ENCODE peak calls at places on chromosomes 5 and 9, in five cellular contexts. One of them, this sample, is unnamed.

GRCh38 chr5:174204914-174205313 is 159.4 kb downstream of the NSG2 start:
- DNase-seq in Daoy: no peak
- DNase-seq in central memory CD4-positive, alpha-beta T cell: no peak
- DNase-seq in stimulated activated CD8-positive, alpha-beta memory T cell treated with anti-CD3 and anti-CD28 coated beads, Interleukin-4, amount 100 ng/mL, for 48 hours: no peak
- DNase-seq in HTR-8/SVneo: no peak
- DNase-seq in this sample: no peak

GRCh38 chr5:61665939-61666621 is 334.0 kb downstream of the ZSWIM6 start:
- DNase-seq in Daoy: no peak
- DNase-seq in central memory CD4-positive, alpha-beta T cell: no peak
- DNase-seq in stimulated activated CD8-positive, alpha-beta memory T cell treated with anti-CD3 and anti-CD28 coated beads, Interleukin-4, amount 100 ng/mL, for 48 hours: no peak
- DNase-seq in HTR-8/SVneo: no peak
- DNase-seq in this sample: no peak

GRCh38 chr5:54415147-54415546 is 40.4 kb upstream of the HSPB3 start:
- DNase-seq in Daoy: no peak
- DNase-seq in central memory CD4-positive, alpha-beta T cell: no peak
- DNase-seq in stimulated activated CD8-positive, alpha-beta memory T cell treated with anti-CD3 and anti-CD28 coated beads, Interleukin-4, amount 100 ng/mL, for 48 hours: no peak
- DNase-seq in HTR-8/SVneo: no peak
- DNase-seq in this sample: no peak

GRCh38 chr5:61280205-61280604 is 51.9 kb upstream of the ZSWIM6 start:
- DNase-seq in Daoy: peak
- DNase-seq in central memory CD4-positive, alpha-beta T cell: no peak
- DNase-seq in stimulated activated CD8-positive, alpha-beta memory T cell treated with anti-CD3 and anti-CD28 coated beads, Interleukin-4, amount 100 ng/mL, for 48 hours: no peak
- DNase-seq in HTR-8/SVneo: no peak
- DNase-seq in this sample: peak

GRCh38 chr9:86859056-86859455 is 88.2 kb downstream of the GAS1 start:
- DNase-seq in Daoy: no peak
- DNase-seq in central memory CD4-positive, alpha-beta T cell: no peak
- DNase-seq in stimulated activated CD8-positive, alpha-beta memory T cell treated with anti-CD3 and anti-CD28 coated beads, Interleukin-4, amount 100 ng/mL, for 48 hours: no peak
- DNase-seq in HTR-8/SVneo: no peak
- DNase-seq in this sample: no peak

GRCh38 chr5:156497816-156498215 is 170.9 kb downstream of the SGCD start:
- DNase-seq in Daoy: peak
- DNase-seq in central memory CD4-positive, alpha-beta T cell: no peak
- DNase-seq in stimulated activated CD8-positive, alpha-beta memory T cell treated with anti-CD3 and anti-CD28 coated beads, Interleukin-4, amount 100 ng/mL, for 48 hours: no peak
- DNase-seq in HTR-8/SVneo: no peak
- DNase-seq in this sample: no peak

GRCh38 chr5:138653502-138653901 is 78.3 kb upstream of the HSPA9 start:
- DNase-seq in Daoy: peak
- DNase-seq in central memory CD4-positive, alpha-beta T cell: no peak
- DNase-seq in stimulated activated CD8-positive, alpha-beta memory T cell treated with anti-CD3 and anti-CD28 coated beads, Interleukin-4, amount 100 ng/mL, for 48 hours: no peak
- DNase-seq in HTR-8/SVneo: no peak
- DNase-seq in this sample: no peak

GRCh38 chr5:139975942-139976341 is 67.2 kb downstream of the NRG2 start:
- DNase-seq in Daoy: no peak
- DNase-seq in central memory CD4-positive, alpha-beta T cell: no peak
- DNase-seq in stimulated activated CD8-positive, alpha-beta memory T cell treated with anti-CD3 and anti-CD28 coated beads, Interleukin-4, amount 100 ng/mL, for 48 hours: no peak
- DNase-seq in HTR-8/SVneo: no peak
- DNase-seq in this sample: no peak

GRCh38 chr5:119694284-119694683 is 64.9 kb downstream of the FAM170A start:
- DNase-seq in Daoy: no peak
- DNase-seq in central memory CD4-positive, alpha-beta T cell: no peak
- DNase-seq in stimulated activated CD8-positive, alpha-beta memory T cell treated with anti-CD3 and anti-CD28 coated beads, Interleukin-4, amount 100 ng/mL, for 48 hours: no peak
- DNase-seq in HTR-8/SVneo: no peak
- DNase-seq in this sample: no peak

GRCh38 chr9:124810513-124811355 is 33.8 kb downstream of the OLFML2A start:
- DNase-seq in Daoy: peak
- DNase-seq in central memory CD4-positive, alpha-beta T cell: no peak
- DNase-seq in stimulated activated CD8-positive, alpha-beta memory T cell treated with anti-CD3 and anti-CD28 coated beads, Interleukin-4, amount 100 ng/mL, for 48 hours: no peak
- DNase-seq in HTR-8/SVneo: peak
- DNase-seq in this sample: no peak

GRCh38 chr9:128001411-128002298 is 20.9 kb upstream of the EEIG1 start:
- DNase-seq in Daoy: peak
- DNase-seq in central memory CD4-positive, alpha-beta T cell: no peak
- DNase-seq in stimulated activated CD8-positive, alpha-beta memory T cell treated with anti-CD3 and anti-CD28 coated beads, Interleukin-4, amount 100 ng/mL, for 48 hours: no peak
- DNase-seq in HTR-8/SVneo: peak
- DNase-seq in this sample: no peak

GRCh38 chr5:119752921-119753886 is 123.8 kb downstream of the FAM170A start:
- DNase-seq in Daoy: peak
- DNase-seq in central memory CD4-positive, alpha-beta T cell: no peak
- DNase-seq in stimulated activated CD8-positive, alpha-beta memory T cell treated with anti-CD3 and anti-CD28 coated beads, Interleukin-4, amount 100 ng/mL, for 48 hours: no peak
- DNase-seq in HTR-8/SVneo: no peak
- DNase-seq in this sample: no peak

GRCh38 chr9:89814340-89815040 is 209.7 kb downstream of the GADD45G start:
- DNase-seq in Daoy: peak
- DNase-seq in central memory CD4-positive, alpha-beta T cell: no peak
- DNase-seq in stimulated activated CD8-positive, alpha-beta memory T cell treated with anti-CD3 and anti-CD28 coated beads, Interleukin-4, amount 100 ng/mL, for 48 hours: no peak
- DNase-seq in HTR-8/SVneo: no peak
- DNase-seq in this sample: no peak

GRCh38 chr9:129596541-129597328 is 24.2 kb downstream of the C9orf50 start:
- DNase-seq in Daoy: no peak
- DNase-seq in central memory CD4-positive, alpha-beta T cell: no peak
- DNase-seq in stimulated activated CD8-positive, alpha-beta memory T cell treated with anti-CD3 and anti-CD28 coated beads, Interleukin-4, amount 100 ng/mL, for 48 hours: no peak
- DNase-seq in HTR-8/SVneo: no peak
- DNase-seq in this sample: no peak

GRCh38 chr9:113485761-113486115 is 22.2 kb downstream of the RGS3 start:
- DNase-seq in Daoy: no peak
- DNase-seq in central memory CD4-positive, alpha-beta T cell: no peak
- DNase-seq in stimulated activated CD8-positive, alpha-beta memory T cell treated with anti-CD3 and anti-CD28 coated beads, Interleukin-4, amount 100 ng/mL, for 48 hours: no peak
- DNase-seq in HTR-8/SVneo: no peak
- DNase-seq in this sample: no peak

GRCh38 chr9:131273791-131274673 is 2.3 kb downstream of the FAM78A start:
- DNase-seq in Daoy: no peak
- DNase-seq in central memory CD4-positive, alpha-beta T cell: no peak
- DNase-seq in stimulated activated CD8-positive, alpha-beta memory T cell treated with anti-CD3 and anti-CD28 coated beads, Interleukin-4, amount 100 ng/mL, for 48 hours: peak
- DNase-seq in HTR-8/SVneo: no peak
- DNase-seq in this sample: no peak

GRCh38 chr9:117546894-117547293 is 132.0 kb upstream of the ASTN2 start:
- DNase-seq in Daoy: no peak
- DNase-seq in central memory CD4-positive, alpha-beta T cell: peak
- DNase-seq in stimulated activated CD8-positive, alpha-beta memory T cell treated with anti-CD3 and anti-CD28 coated beads, Interleukin-4, amount 100 ng/mL, for 48 hours: peak
- DNase-seq in HTR-8/SVneo: no peak
- DNase-seq in this sample: no peak

GRCh38 chr5:52864376-52864775 is 76.7 kb downstream of the ITGA1 start:
- DNase-seq in Daoy: no peak
- DNase-seq in central memory CD4-positive, alpha-beta T cell: no peak
- DNase-seq in stimulated activated CD8-positive, alpha-beta memory T cell treated with anti-CD3 and anti-CD28 coated beads, Interleukin-4, amount 100 ng/mL, for 48 hours: no peak
- DNase-seq in HTR-8/SVneo: no peak
- DNase-seq in this sample: peak

GRCh38 chr5:140402258-140403074 is 833 bp downstream of the ANKHD1 start:
- DNase-seq in Daoy: peak
- DNase-seq in central memory CD4-positive, alpha-beta T cell: peak
- DNase-seq in stimulated activated CD8-positive, alpha-beta memory T cell treated with anti-CD3 and anti-CD28 coated beads, Interleukin-4, amount 100 ng/mL, for 48 hours: peak
- DNase-seq in HTR-8/SVneo: peak
- DNase-seq in this sample: no peak

GRCh38 chr9:32928145-32928763 is 73.2 kb downstream of the APTX start:
- DNase-seq in Daoy: peak
- DNase-seq in central memory CD4-positive, alpha-beta T cell: no peak
- DNase-seq in stimulated activated CD8-positive, alpha-beta memory T cell treated with anti-CD3 and anti-CD28 coated beads, Interleukin-4, amount 100 ng/mL, for 48 hours: no peak
- DNase-seq in HTR-8/SVneo: no peak
- DNase-seq in this sample: no peak

GRCh38 chr9:114321759-114322158 is 1.1 kb upstream of the ORM1 start:
- DNase-seq in Daoy: peak
- DNase-seq in central memory CD4-positive, alpha-beta T cell: no peak
- DNase-seq in stimulated activated CD8-positive, alpha-beta memory T cell treated with anti-CD3 and anti-CD28 coated beads, Interleukin-4, amount 100 ng/mL, for 48 hours: peak
- DNase-seq in HTR-8/SVneo: no peak
- DNase-seq in this sample: no peak

GRCh38 chr9:69136185-69136584 is 37.9 kb upstream of the TJP2 start:
- DNase-seq in Daoy: no peak
- DNase-seq in central memory CD4-positive, alpha-beta T cell: no peak
- DNase-seq in stimulated activated CD8-positive, alpha-beta memory T cell treated with anti-CD3 and anti-CD28 coated beads, Interleukin-4, amount 100 ng/mL, for 48 hours: no peak
- DNase-seq in HTR-8/SVneo: no peak
- DNase-seq in this sample: no peak

GRCh38 chr5:82019342-82020138 is 47.7 kb downstream of the ATG10 start:
- DNase-seq in Daoy: no peak
- DNase-seq in central memory CD4-positive, alpha-beta T cell: no peak
- DNase-seq in stimulated activated CD8-positive, alpha-beta memory T cell treated with anti-CD3 and anti-CD28 coated beads, Interleukin-4, amount 100 ng/mL, for 48 hours: no peak
- DNase-seq in HTR-8/SVneo: no peak
- DNase-seq in this sample: no peak

GRCh38 chr9:130770679-130771442 is 64.2 kb upstream of the ABL1 start:
- DNase-seq in Daoy: peak
- DNase-seq in central memory CD4-positive, alpha-beta T cell: peak
- DNase-seq in stimulated activated CD8-positive, alpha-beta memory T cell treated with anti-CD3 and anti-CD28 coated beads, Interleukin-4, amount 100 ng/mL, for 48 hours: no peak
- DNase-seq in HTR-8/SVneo: peak
- DNase-seq in this sample: no peak

GRCh38 chr9:85610074-85610855 is 131.5 kb downstream of the AGTPBP1 start:
- DNase-seq in Daoy: peak
- DNase-seq in central memory CD4-positive, alpha-beta T cell: peak
- DNase-seq in stimulated activated CD8-positive, alpha-beta memory T cell treated with anti-CD3 and anti-CD28 coated beads, Interleukin-4, amount 100 ng/mL, for 48 hours: no peak
- DNase-seq in HTR-8/SVneo: peak
- DNase-seq in this sample: peak

GRCh38 chr5:138657360-138657759 is 82.2 kb upstream of the HSPA9 start:
- DNase-seq in Daoy: no peak
- DNase-seq in central memory CD4-positive, alpha-beta T cell: no peak
- DNase-seq in stimulated activated CD8-positive, alpha-beta memory T cell treated with anti-CD3 and anti-CD28 coated beads, Interleukin-4, amount 100 ng/mL, for 48 hours: no peak
- DNase-seq in HTR-8/SVneo: no peak
- DNase-seq in this sample: no peak

GRCh38 chr9:131717719-131718460 is 22.0 kb downstream of the RAPGEF1 start:
- DNase-seq in Daoy: no peak
- DNase-seq in central memory CD4-positive, alpha-beta T cell: no peak
- DNase-seq in stimulated activated CD8-positive, alpha-beta memory T cell treated with anti-CD3 and anti-CD28 coated beads, Interleukin-4, amount 100 ng/mL, for 48 hours: no peak
- DNase-seq in HTR-8/SVneo: no peak
- DNase-seq in this sample: no peak

GRCh38 chr5:32597046-32597629 is 11.8 kb downstream of the SUB1 start:
- DNase-seq in Daoy: no peak
- DNase-seq in central memory CD4-positive, alpha-beta T cell: no peak
- DNase-seq in stimulated activated CD8-positive, alpha-beta memory T cell treated with anti-CD3 and anti-CD28 coated beads, Interleukin-4, amount 100 ng/mL, for 48 hours: no peak
- DNase-seq in HTR-8/SVneo: no peak
- DNase-seq in this sample: no peak

GRCh38 chr5:151503999-151504398 is 56.6 kb downstream of the SLC36A1 start:
- DNase-seq in Daoy: no peak
- DNase-seq in central memory CD4-positive, alpha-beta T cell: no peak
- DNase-seq in stimulated activated CD8-positive, alpha-beta memory T cell treated with anti-CD3 and anti-CD28 coated beads, Interleukin-4, amount 100 ng/mL, for 48 hours: no peak
- DNase-seq in HTR-8/SVneo: no peak
- DNase-seq in this sample: no peak

GRCh38 chr5:147697380-147697779 is 85.1 kb downstream of the JAKMIP2 start:
- DNase-seq in Daoy: no peak
- DNase-seq in central memory CD4-positive, alpha-beta T cell: no peak
- DNase-seq in stimulated activated CD8-positive, alpha-beta memory T cell treated with anti-CD3 and anti-CD28 coated beads, Interleukin-4, amount 100 ng/mL, for 48 hours: no peak
- DNase-seq in HTR-8/SVneo: no peak
- DNase-seq in this sample: no peak

GRCh38 chr5:68565427-68565826 is 349.9 kb downstream of the PIK3R1 start:
- DNase-seq in Daoy: peak
- DNase-seq in central memory CD4-positive, alpha-beta T cell: no peak
- DNase-seq in stimulated activated CD8-positive, alpha-beta memory T cell treated with anti-CD3 and anti-CD28 coated beads, Interleukin-4, amount 100 ng/mL, for 48 hours: no peak
- DNase-seq in HTR-8/SVneo: no peak
- DNase-seq in this sample: no peak

GRCh38 chr5:159743234-159743633 is 173.0 kb upstream of the ADRA1B start:
- DNase-seq in Daoy: no peak
- DNase-seq in central memory CD4-positive, alpha-beta T cell: no peak
- DNase-seq in stimulated activated CD8-positive, alpha-beta memory T cell treated with anti-CD3 and anti-CD28 coated beads, Interleukin-4, amount 100 ng/mL, for 48 hours: no peak
- DNase-seq in HTR-8/SVneo: no peak
- DNase-seq in this sample: no peak

GRCh38 chr5:61768692-61769281 is 436.7 kb downstream of the ZSWIM6 start:
- DNase-seq in Daoy: peak
- DNase-seq in central memory CD4-positive, alpha-beta T cell: no peak
- DNase-seq in stimulated activated CD8-positive, alpha-beta memory T cell treated with anti-CD3 and anti-CD28 coated beads, Interleukin-4, amount 100 ng/mL, for 48 hours: peak
- DNase-seq in HTR-8/SVneo: peak
- DNase-seq in this sample: no peak

GRCh38 chr9:126856326-126856877 is 4.0 kb upstream of the ZBTB34 start:
- DNase-seq in Daoy: no peak
- DNase-seq in central memory CD4-positive, alpha-beta T cell: no peak
- DNase-seq in stimulated activated CD8-positive, alpha-beta memory T cell treated with anti-CD3 and anti-CD28 coated beads, Interleukin-4, amount 100 ng/mL, for 48 hours: no peak
- DNase-seq in HTR-8/SVneo: no peak
- DNase-seq in this sample: no peak

GRCh38 chr5:55188656-55189380 is 15.8 kb upstream of the CDC20B start:
- DNase-seq in Daoy: no peak
- DNase-seq in central memory CD4-positive, alpha-beta T cell: no peak
- DNase-seq in stimulated activated CD8-positive, alpha-beta memory T cell treated with anti-CD3 and anti-CD28 coated beads, Interleukin-4, amount 100 ng/mL, for 48 hours: no peak
- DNase-seq in HTR-8/SVneo: no peak
- DNase-seq in this sample: no peak

GRCh38 chr9:93676310-93677054 is 100.1 kb downstream of the PHF2 start:
- DNase-seq in Daoy: no peak
- DNase-seq in central memory CD4-positive, alpha-beta T cell: no peak
- DNase-seq in stimulated activated CD8-positive, alpha-beta memory T cell treated with anti-CD3 and anti-CD28 coated beads, Interleukin-4, amount 100 ng/mL, for 48 hours: no peak
- DNase-seq in HTR-8/SVneo: no peak
- DNase-seq in this sample: no peak